ENCODE peak calls at places on chromosomes 1 and 21, in nine cellular contexts. K, A, E, X, G, F, N, Q and Z are unnamed samples. For H3K4me1, the result is how much of the 10 kb centered on the place peaks cover.

GRCh38 chr1:169081503-169082123 is 24.9 kb upstream of the ATP1B1 start:
- DNase-seq in F (no peak), G (no peak), E (no peak), Q (no peak), N (no peak), X (no peak), A (no peak), K (no peak), Z (no peak)

GRCh38 chr1:221292652-221293051 is 413.4 kb downstream of the HLX start:
- DNase-seq in E (no peak), G (no peak), A (no peak), X (no peak), K (no peak), Q (no peak), N (no peak), F (no peak), Z (no peak)

GRCh38 chr1:7469255-7469938 is 301.7 kb upstream of the VAMP3 start:
- DNase-seq in E (peak), N (no peak), G (peak), X (peak), F (no peak), Q (no peak), K (peak), A (no peak), Z (peak)

GRCh38 chr1:167795810-167796740 is 74.3 kb downstream of the MPZL1 start:
- DNase-seq in X (no peak), A (no peak), G (peak), F (no peak), E (no peak), N (peak), Q (no peak), K (no peak), Z (no peak)

GRCh38 chr1:19057182-19057779 is 100.8 kb upstream of the IFFO2 start:
- DNase-seq in Q (no peak), G (no peak), X (no peak), K (no peak), N (no peak), A (no peak), E (no peak), F (no peak), Z (no peak)

GRCh38 chr1:206663832-206664652 is 20.7 kb upstream of the MAPKAPK2 start:
- DNase-seq in F (peak), E (peak), G (peak), A (peak), K (peak), Q (peak), N (peak), X (no peak), Z (peak)

GRCh38 chr1:107449326-107449725 is 308.5 kb downstream of the NTNG1 start:
- DNase-seq in E (no peak), N (no peak), K (no peak), G (no peak), X (no peak), F (no peak), Q (no peak), A (no peak), Z (no peak)

GRCh38 chr1:1430114-1430982 is 5.1 kb upstream of the VWA1 start:
- DNase-seq in N (peak), X (peak), K (peak), Q (peak), A (peak), G (peak), F (no peak), E (no peak), Z (no peak)

GRCh38 chr21:25496825-25497482 is 110.3 kb downstream of the MRPL39 start:
- DNase-seq in E (no peak), Q (no peak), F (no peak), G (no peak), K (no peak), N (no peak), X (no peak), A (no peak), Z (no peak)

GRCh38 chr1:67590329-67590728 is 94.7 kb upstream of the GADD45A start:
- DNase-seq in X (peak), G (no peak), E (no peak), A (no peak), Q (no peak), K (no peak), F (no peak), N (no peak), Z (no peak)

GRCh38 chr1:65041014-65041413 is 74.7 kb upstream of the JAK1 start:
- DNase-seq in Q (no peak), E (no peak), N (no peak), G (no peak), F (no peak), A (no peak), K (no peak), X (no peak), Z (no peak)

GRCh38 chr1:27592600-27593340 is 11.2 kb downstream of the AHDC1 start:
- DNase-seq in X (no peak), F (no peak), A (no peak), G (no peak), K (no peak), Q (no peak), E (no peak), N (peak), Z (no peak)

GRCh38 chr1:211654838-211655787 is 20.3 kb downstream of the NEK2 start:
- DNase-seq in E (peak), K (peak), N (peak), X (peak), A (peak), Q (peak), G (peak), F (peak), Z (peak)

GRCh38 chr1:201945863-201946223 is 505 bp downstream of the LMOD1 start:
- DNase-seq in Q (no peak), G (no peak), A (no peak), E (no peak), K (no peak), F (no peak), X (no peak), N (no peak), Z (no peak)

GRCh38 chr1:18646091-18646775 is 15.6 kb downstream of the PAX7 start:
- DNase-seq in A (no peak), Q (no peak), F (no peak), N (no peak), X (no peak), G (no peak), K (no peak), E (no peak), Z (no peak)

GRCh38 chr1:219659682-219660081 is 46.8 kb upstream of the ZC3H11B start:
- DNase-seq in E (no peak), N (peak), K (no peak), X (no peak), A (no peak), G (peak), F (no peak), Q (no peak), Z (peak)

GRCh38 chr1:230744382-230744781 is 2.8 kb upstream of the CAPN9 start:
- DNase-seq in F (no peak), A (no peak), K (no peak), E (no peak), X (no peak), G (no peak), Q (peak), N (peak), Z (no peak)

GRCh38 chr21:21158376-21158918 is 160.2 kb downstream of the NCAM2 start:
- DNase-seq in F (no peak), G (no peak), X (no peak), A (no peak), N (no peak), Q (no peak), K (no peak), E (no peak), Z (no peak)

GRCh38 chr21:45334591-45335081 is 46.9 kb upstream of the POFUT2 start:
- DNase-seq in K (peak), Q (peak), G (no peak), A (peak), E (no peak), F (no peak), N (no peak), X (peak), Z (no peak)

DNA sequence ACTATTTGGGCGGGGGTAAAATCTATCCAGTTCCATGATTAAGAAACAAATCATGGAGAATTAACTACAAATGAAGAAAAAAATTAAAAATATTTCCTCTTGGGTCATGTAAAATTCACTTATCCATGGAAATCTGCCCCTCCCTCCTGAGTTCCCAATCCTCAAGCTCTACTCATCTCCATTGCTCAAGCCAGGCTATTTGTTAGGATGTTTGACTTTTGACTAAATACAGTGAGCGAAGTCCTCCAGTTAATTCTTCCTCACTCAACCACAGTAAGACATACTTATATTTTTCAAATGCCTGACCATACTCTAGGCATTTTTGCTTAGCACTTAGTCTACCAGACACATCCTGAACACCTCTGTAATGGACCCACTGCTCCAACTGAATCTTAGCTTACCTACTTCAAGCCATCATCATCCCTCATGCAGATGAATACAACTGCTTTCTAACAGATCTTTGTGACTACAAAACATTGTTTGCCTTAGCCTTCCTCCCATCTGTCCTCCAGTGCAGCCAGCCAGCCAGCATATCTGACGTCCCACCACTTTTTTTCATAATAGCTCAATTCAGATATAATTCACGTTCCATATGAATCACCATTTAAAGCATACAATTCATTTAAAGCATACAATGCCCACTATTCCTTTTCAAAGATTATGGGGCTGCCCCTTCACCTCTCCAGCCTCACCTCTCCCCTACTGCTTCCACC is 154.2 kb downstream of the RERE start:
- DNase-seq in A (no peak), F (no peak), N (no peak), Q (no peak), X (no peak), G (no peak), K (no peak), E (no peak), Z (no peak)
- H3K4me1 ChIP-seq in A (half or more), F (under half), N (under half), Q (under half), X (half or more), G (half or more), K (under half), E (under half), Z (half or more)

GRCh38 chr1:83583351-83584014 is 415.4 kb downstream of the TTLL7 start:
- DNase-seq in N (peak), Q (no peak), A (no peak), G (peak), X (no peak), F (no peak), E (peak), K (peak), Z (peak)

GRCh38 chr1:83581747-83582146 is 417.2 kb downstream of the TTLL7 start:
- DNase-seq in Q (no peak), K (no peak), E (no peak), X (no peak), F (no peak), A (no peak), G (no peak), N (no peak), Z (no peak)
- H3K4me1 ChIP-seq in Q (under half), K (under half), E (under half), X (under half), F (under half), A (under half), G (under half), N (under half), Z (under half)

GRCh38 chr1:23592209-23592905 is 33.1 kb upstream of the ID3 start:
- DNase-seq in Q (no peak), X (no peak), G (no peak), F (no peak), A (no peak), E (no peak), N (no peak), K (no peak), Z (no peak)

GRCh38 chr1:23593556-23594148 is 34.4 kb upstream of the ID3 start:
- DNase-seq in Q (peak), E (no peak), F (no peak), X (no peak), K (peak), N (peak), A (no peak), G (peak), Z (no peak)

GRCh38 chr1:23593042-23593521 is 33.8 kb upstream of the ID3 start:
- DNase-seq in N (no peak), G (peak), K (no peak), A (no peak), F (no peak), X (no peak), Q (no peak), E (no peak), Z (no peak)

GRCh38 chr1:23590058-23590783 is 30.9 kb upstream of the ID3 start:
- DNase-seq in E (no peak), A (no peak), F (no peak), K (no peak), Q (no peak), N (no peak), X (no peak), G (peak), Z (no peak)

DNA sequence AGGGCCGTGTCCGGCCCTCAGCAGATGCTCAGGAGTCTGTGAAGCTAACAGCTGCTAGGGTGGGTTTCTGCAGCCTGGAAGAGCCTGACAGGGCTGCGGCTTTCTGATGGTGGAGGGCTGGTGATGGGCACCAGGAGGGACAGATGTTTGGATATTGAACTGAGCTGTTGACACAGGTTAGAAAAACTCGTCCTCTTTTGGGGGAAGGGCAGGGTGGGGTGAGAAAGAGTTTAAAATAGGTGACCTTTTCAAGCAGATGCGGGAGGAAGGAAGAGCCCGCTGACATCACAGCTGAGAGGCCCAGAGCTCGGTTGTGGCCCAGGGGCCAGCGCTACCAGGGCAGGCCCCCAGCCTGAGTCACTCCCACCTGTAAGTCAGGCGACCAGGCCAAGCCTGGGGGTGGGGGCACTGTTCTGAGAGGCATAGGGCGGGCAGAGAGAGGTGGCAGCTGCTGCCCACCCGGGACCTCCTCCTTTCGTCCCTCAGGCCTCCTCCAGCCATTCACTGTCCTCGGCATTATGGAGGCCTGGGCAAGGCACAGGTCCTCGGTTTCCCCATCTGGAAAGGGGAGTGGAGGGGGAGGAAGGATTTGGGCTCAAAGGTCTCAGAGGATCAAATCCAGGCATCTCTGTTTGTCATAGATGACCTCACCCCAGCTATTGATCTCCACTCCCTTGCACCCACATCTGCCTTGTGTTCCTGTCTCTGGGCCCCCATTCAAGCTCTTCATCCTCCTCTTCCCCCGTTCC is 32.3 kb upstream of the ID3 start:
- DNase-seq in K (no peak), N (no peak), A (peak), X (no peak), G (peak), F (no peak), E (no peak), Q (no peak), Z (no peak)
- H3K4me1 ChIP-seq in K (under half), N (under half), A (half or more), X (under half), G (half or more), F (under half), E (under half), Q (under half), Z (under half)

GRCh38 chr1:10665226-10665625 is 131.2 kb downstream of the CASZ1 start:
- DNase-seq in F (no peak), G (no peak), N (no peak), E (no peak), K (no peak), Q (no peak), A (no peak), X (no peak), Z (no peak)

GRCh38 chr1:10662090-10662688 is 134.3 kb downstream of the CASZ1 start:
- DNase-seq in K (no peak), N (no peak), Q (no peak), A (no peak), X (no peak), G (no peak), E (no peak), F (no peak), Z (no peak)

GRCh38 chr1:10664251-10664650 is 132.2 kb downstream of the CASZ1 start:
- DNase-seq in X (peak), Q (no peak), K (no peak), E (no peak), N (no peak), F (no peak), A (peak), G (no peak), Z (no peak)

GRCh38 chr1:10662824-10663667 is 133.4 kb downstream of the CASZ1 start:
- DNase-seq in A (no peak), X (no peak), N (no peak), G (no peak), Q (no peak), F (no peak), K (no peak), E (no peak), Z (no peak)

DNA sequence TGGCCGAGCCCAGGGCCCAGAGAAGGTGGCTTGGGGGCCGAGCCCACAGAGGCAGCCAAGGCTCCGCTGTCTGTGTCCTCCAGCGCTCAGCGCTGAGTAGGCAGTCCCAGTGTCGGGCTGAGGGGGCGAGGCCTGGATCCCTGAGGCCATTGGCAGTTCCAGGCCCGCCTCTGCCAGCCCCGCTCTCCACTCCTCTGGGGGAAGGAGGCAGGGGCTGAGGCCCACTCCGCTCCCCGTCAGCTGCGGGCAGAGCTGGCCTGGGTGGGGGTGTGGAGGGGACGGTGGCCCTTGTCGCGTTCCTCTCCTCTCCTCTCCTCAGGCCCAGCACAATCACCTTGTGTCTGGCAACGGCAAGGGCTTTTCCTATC is 132.8 kb downstream of the CASZ1 start:
- DNase-seq in K (peak), E (no peak), Q (no peak), X (peak), A (no peak), F (no peak), G (no peak), N (peak), Z (no peak)
- H3K4me1 ChIP-seq in K (under half), E (under half), Q (under half), X (half or more), A (under half), F (under half), G (under half), N (under half), Z (under half)

GRCh38 chr1:245807954-245808719 is 653.4 kb downstream of the KIF26B start:
- DNase-seq in X (no peak), A (no peak), E (peak), F (no peak), G (no peak), Q (no peak), N (no peak), K (no peak), Z (no peak)
- H3K4me1 ChIP-seq in X (under half), A (under half), E (under half), F (under half), G (under half), Q (under half), N (under half), K (under half), Z (under half)

GRCh38 chr1:53731779-53732305 is 7.1 kb downstream of the GLIS1 start:
- DNase-seq in E (peak), X (no peak), A (no peak), Q (no peak), F (no peak), G (no peak), K (no peak), N (no peak), Z (no peak)

GRCh38 chr1:53733447-53733931 is 5.5 kb downstream of the GLIS1 start:
- DNase-seq in N (no peak), A (no peak), Q (no peak), E (no peak), X (no peak), K (no peak), G (no peak), F (no peak), Z (no peak)

GRCh38 chr1:53733975-53734649 is 4.9 kb downstream of the GLIS1 start:
- DNase-seq in A (no peak), X (no peak), F (no peak), Q (no peak), G (no peak), N (no peak), K (no peak), E (no peak), Z (no peak)

GRCh38 chr1:53732409-53732808 is 6.6 kb downstream of the GLIS1 start:
- DNase-seq in Q (no peak), E (no peak), G (no peak), N (no peak), X (no peak), F (no peak), K (no peak), A (no peak), Z (no peak)

DNA sequence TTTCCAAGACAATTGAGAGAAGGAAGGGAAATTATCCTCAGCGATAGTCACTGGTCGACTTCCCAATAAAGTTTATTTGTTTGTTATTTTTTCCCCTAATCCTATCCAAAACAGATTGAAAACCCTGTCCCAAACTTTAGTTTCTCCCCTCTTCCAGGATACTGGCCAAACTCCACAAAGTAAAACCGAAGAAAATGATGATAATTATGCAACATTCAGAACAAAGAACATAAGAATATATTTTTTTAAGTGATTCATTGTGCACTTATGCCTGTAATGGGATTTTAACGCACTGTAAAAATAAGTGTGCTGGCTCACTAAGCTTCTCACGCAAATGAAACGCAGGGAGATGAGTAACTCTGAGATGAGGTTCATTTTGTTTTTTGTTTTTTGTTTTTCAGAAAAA is 6.0 kb downstream of the GLIS1 start:
- DNase-seq in G (no peak), X (no peak), Q (no peak), A (no peak), N (no peak), K (no peak), E (no peak), F (no peak), Z (peak)
- H3K4me1 ChIP-seq in G (under half), X (under half), Q (under half), A (under half), N (under half), K (under half), E (under half), F (under half), Z (under half)

DNA sequence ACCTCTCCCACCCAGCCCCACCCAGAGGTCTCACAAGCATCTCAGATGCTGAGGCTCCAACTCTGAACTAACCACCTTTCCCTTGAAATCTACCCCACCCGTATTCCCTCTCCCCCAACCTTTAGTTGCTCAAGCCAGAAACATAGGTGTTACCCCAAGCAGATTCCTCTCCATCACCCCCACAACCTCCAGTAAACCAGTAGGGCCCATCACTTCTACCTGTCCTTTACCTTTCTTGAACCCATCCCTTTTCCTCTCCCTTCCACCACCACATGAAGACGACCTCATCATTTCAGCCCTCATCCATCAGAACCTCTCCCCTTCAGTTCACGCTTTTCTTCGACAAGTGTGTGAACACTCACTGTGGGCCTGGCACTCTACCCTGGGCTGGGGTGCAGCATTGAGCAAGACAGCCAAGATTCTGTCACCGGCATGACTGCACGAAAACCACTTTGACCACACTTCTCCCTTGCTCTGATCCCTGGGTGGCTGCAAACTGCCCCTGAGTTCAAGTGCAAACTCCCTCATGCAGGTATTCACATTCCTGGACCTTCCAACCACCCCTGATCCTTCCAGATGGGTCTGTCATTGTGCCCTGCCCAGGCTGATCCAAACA is 65.5 kb upstream of the LAPTM5 start:
- DNase-seq in K (no peak), E (no peak), F (no peak), X (no peak), Q (no peak), A (no peak), G (no peak), N (no peak), Z (no peak)
- H3K4me1 ChIP-seq in K (under half), E (under half), F (under half), X (under half), Q (under half), A (under half), G (under half), N (under half), Z (under half)